ENCODE peak calls at places on chromosomes 7 and 10, in four cellular contexts. H, P, I and R are unnamed samples.

GRCh38 chr10:121288864-121289659 is 309.2 kb downstream of the FGFR2 start:
- DNase-seq in H (no peak), P (no peak), I (no peak), R (no peak)

GRCh38 chr10:17882557-17882956 is 69.2 kb upstream of the SLC39A12 start:
- DNase-seq in H (no peak), P (no peak), I (no peak), R (no peak)

GRCh38 chr7:36309301-36309700 is 80.4 kb upstream of the ANLN start:
- DNase-seq in H (no peak), P (no peak), I (no peak), R (no peak)

GRCh38 chr10:122165492-122165832 is 105.6 kb upstream of the BTBD16 start:
- DNase-seq in H (no peak), P (no peak), I (no peak), R (no peak)

GRCh38 chr7:79622781-79623180 is 169.3 kb upstream of the MAGI2 start:
- DNase-seq in H (no peak), P (no peak), I (no peak), R (no peak)

GRCh38 chr10:15267496-15267895 is 99.0 kb upstream of the NMT2 start:
- DNase-seq in H (no peak), P (no peak), I (no peak), R (no peak)

GRCh38 chr10:93852721-93853120 is 41.1 kb upstream of the SLC35G1 start:
- DNase-seq in H (no peak), P (no peak), I (no peak), R (no peak)

GRCh38 chr10:125149278-125150047 is 10.9 kb downstream of the CTBP2 start:
- DNase-seq in H (no peak), P (peak), I (no peak), R (no peak)

GRCh38 chr7:42661312-42661711 is 250.6 kb downstream of the C7orf25 start:
- DNase-seq in H (no peak), P (no peak), I (no peak), R (no peak)

DNA sequence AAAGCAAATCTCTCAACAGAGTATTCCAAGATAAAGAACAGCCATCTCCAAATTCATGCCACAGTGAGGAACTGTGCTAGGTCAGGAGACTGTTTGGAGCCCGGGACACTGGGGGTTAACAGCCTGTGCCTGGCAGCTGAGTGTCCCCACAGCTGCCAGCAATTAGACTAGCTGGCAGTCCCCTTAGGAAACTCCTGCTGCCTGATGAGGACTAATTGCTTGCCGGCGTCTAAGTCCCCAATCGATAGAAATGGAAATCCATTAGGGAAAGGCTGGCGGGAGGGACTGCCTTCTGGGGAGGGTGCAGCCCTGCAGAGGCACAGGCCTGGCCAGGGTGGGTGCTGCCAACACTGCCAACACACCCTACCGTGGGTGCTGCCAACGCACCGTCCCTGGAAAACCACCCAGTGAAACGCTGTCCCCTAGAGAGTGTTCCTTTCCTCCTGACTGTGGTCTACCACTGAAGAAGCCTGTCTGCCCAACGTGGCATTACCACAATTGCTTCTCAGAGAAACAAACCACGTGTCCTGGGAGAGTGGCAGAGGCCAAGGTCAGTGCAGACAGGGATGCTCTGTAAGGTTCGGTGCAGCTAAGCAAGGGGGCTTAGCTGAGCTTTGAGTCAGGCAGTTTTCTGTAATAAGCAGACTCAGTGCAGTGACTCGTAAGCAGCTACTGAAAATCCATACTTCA is 60.7 kb downstream of the XRCC2 start:
- DNase-seq in H (peak), P (no peak), I (no peak), R (no peak)
- TF ChIP-seq CTCF in H (no peak), P (no peak), I (no peak), R (no peak)

DNA sequence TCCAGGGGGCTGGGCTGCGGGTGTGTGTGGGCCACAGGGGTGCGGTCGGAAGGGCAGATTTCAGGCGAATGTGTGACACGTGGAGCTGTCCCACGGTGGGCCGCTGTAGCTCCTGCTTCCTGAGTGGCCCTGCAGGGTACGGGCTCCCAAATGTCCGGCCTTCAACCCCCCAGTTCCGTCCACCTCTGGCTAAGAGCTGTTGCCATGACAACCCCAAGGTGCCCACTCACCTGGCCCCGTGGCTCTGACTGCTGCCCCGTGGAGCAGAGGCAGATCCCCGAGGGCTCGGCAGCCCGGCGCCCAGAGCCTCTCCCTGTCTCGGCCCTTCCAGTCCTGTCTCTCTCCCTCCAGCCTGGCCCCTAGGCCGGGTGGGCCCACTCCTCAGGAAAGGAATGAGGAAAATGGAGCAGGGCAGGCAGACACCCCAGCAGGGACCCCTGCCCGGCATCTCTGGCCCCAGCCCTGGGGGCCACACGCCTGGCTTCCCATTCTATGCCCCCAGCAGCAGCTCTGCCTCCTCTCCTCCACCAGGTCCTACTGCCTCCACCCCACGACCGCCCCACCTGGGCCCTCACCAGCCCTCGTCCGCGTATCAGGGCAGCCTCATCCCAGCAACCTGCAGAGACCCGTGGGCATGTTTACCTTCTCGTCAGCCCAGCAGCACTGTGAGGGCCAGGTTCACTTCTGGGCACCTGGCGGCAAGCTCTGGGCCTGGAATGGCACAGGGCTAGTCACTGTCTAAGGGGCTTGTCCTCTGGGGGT is 215.6 kb downstream of the ELFN1 start:
- DNase-seq in H (peak), P (no peak), I (no peak), R (no peak)
- TF ChIP-seq CTCF in H (no peak), P (no peak), I (no peak), R (no peak)

DNA sequence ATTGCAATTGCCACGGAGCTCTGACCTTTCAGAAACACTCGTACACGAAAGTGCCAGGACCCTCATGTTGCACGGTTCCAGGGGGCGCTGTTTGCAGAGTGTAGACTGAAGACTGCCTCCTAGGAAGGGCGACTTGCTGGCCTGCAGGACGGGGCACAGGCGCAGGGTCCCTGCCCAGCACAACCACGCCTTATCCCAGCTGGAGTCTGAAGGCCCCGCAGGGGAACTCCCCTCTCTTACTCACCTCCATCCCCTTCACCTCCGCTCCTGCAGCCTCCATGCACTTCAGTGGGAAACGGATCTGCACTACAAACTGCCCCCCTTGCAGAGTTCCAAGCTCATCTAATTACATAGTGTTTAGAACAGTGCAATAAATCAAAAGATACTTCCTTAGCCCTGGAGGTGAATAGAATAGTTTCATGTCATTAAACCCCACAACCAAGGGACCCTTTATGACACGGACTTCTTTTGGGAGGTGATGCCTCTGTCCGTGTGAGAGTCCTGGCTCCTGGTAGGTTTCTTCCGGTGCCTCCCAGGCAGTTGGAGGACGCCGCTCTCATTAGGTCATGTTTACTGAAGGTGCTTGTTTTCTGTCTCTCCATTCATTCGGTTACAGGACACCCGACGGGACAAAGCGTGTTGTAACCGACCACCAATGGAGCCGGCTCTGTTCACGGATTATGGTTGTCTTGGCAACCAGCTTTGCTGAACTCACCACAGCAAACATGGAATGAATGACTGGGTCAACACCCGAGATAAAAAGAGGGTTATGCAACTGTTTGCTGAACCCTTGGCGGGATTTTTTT is 262.2 kb downstream of the BAMBI start:
- DNase-seq in H (peak), P (peak), I (no peak), R (peak)
- TF ChIP-seq CTCF in H (no peak), P (peak), I (no peak), R (no peak)

GRCh38 chr10:84824525-84824924 is 496.1 kb downstream of the CCSER2 start:
- DNase-seq in H (no peak), P (no peak), I (no peak), R (no peak)

GRCh38 chr10:84820596-84820995 is 492.2 kb downstream of the CCSER2 start:
- DNase-seq in H (no peak), P (no peak), I (no peak), R (no peak)

GRCh38 chr10:84818956-84819355 is 490.6 kb downstream of the CCSER2 start:
- DNase-seq in H (no peak), P (no peak), I (no peak), R (no peak)

GRCh38 chr10:84822926-84823325 is 494.5 kb downstream of the CCSER2 start:
- DNase-seq in H (no peak), P (no peak), I (no peak), R (no peak)

DNA sequence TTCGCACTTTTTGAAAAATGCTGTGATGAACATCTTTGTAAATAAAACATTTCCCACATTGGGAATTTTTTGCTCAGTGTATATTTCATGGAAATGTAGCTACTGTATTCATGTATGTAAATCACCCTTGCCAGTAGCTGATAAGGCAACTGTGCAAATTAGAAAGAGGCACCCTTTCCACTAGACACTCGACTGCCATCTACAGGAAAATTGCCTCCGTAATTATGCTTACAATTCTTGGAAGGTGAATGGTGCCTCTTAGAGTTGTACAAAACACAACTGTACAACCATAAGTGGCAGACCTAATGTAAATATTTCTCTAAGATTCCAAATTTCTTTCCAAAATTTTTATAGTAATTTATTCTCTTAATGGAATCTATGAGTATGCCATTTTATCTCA is 491.7 kb downstream of the CCSER2 start:
- DNase-seq in H (no peak), P (no peak), I (no peak), R (no peak)
- TF ChIP-seq CTCF in H (no peak), P (no peak), I (peak), R (no peak)

DNA sequence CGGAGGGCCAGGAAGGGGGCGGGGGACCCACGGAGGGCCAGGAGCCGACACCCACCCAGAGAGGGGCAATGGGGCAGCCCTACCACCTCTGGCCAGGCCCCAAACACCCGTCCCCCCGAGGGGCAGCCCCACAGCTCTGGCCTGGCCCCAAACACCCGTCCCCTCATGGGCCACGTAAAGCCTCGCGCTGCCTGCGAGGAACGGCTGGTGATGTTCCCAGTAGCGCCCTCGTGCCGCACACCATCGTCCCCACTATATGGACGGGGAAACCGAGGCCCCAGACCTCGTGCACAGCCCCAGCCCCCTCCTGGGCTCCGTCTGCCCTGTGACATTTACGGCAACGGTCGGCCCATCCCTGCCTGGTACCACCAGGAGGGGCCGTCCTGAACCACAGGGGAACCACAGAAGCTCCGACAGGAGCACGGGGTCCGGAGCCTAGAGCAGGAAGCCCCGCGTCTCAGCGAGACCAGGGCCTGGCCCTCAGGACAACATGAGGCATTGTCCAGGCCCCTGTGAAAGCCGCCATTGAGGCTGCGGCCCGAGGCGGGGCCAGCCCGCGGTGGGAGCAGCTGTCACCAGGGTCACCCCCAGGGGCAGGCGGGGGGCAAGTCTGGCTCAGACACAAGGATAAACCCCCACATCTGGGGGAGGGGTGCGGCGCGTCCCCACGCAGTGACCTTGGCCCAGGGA is 35.6 kb downstream of the GET4 start:
- DNase-seq in H (peak), P (no peak), I (no peak), R (no peak)
- TF ChIP-seq CTCF in H (no peak), P (no peak), I (no peak), R (no peak)

DNA sequence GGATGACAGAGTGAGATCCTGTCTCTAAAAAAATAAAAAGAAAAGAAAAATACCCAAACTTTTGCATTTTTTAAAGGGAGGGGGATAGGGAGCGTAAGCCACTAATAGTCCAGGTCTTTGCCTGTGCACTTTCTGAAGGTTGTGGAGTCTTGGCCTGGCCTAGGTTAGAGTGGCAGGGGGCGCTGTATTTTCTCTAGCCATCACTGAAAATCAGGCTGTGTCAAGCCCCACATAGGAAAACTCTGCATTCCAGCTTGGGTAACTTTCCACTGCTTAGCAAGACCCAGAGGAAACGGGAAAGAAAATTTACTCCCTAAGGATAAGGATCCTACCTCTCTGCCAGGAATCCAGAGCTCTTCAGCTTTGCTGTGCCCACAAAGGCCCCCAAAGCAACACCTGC is 10.5 kb upstream of the PAX4 start:
- DNase-seq in H (no peak), P (no peak), I (no peak), R (no peak)
- TF ChIP-seq CTCF in H (no peak), P (no peak), I (peak), R (no peak)

GRCh38 chr10:7819126-7819470 is 793 bp downstream of the TAF3 start:
- DNase-seq in H (peak), P (peak), I (peak), R (peak)
- TF ChIP-seq CTCF in H (no peak), P (peak), I (no peak), R (peak)